ENCODE peak calls at places on chromosome 4, in eight cellular contexts. G is G401; Q is cardiac muscle cell; M is activated T-helper 1 cell treated with anti-CD3 and anti-CD28 coated beads, Interleukin-2, amount 50 U/mL, for 16 hours; F is amygdala; H is T-cell; E is GDM1; O is ACHN. A is an unnamed sample.

GRCh38 chr4:75344915-75345314 is 169.3 kb downstream of the RCHY1 start:
- DNase-seq in G (no peak), Q (peak), M (no peak), F (no peak), H (no peak), E (no peak), O (no peak), A (no peak)

GRCh38 chr4:186848437-186848836 is 124.8 kb upstream of the FAT1 start:
- DNase-seq in G (no peak), Q (no peak), M (no peak), F (no peak), H (no peak), E (no peak), O (no peak), A (no peak)

GRCh38 chr4:30904593-30904992 is 184.4 kb downstream of the PCDH7 start:
- DNase-seq in G (no peak), Q (no peak), M (no peak), F (no peak), H (no peak), E (no peak), O (no peak), A (no peak)

GRCh38 chr4:112775801-112776200 is 138.9 kb downstream of the LARP7 start:
- DNase-seq in G (no peak), Q (no peak), M (no peak), F (no peak), H (no peak), E (no peak), O (no peak), A (no peak)

GRCh38 chr4:41647368-41647767 is 101.2 kb downstream of the PHOX2B start:
- DNase-seq in G (no peak), Q (no peak), M (no peak), F (no peak), H (no peak), E (no peak), O (no peak), A (no peak)

GRCh38 chr4:81919238-81919637 is 447.5 kb upstream of the RASGEF1B start:
- DNase-seq in G (peak), Q (peak), M (no peak), F (no peak), H (no peak), E (no peak), O (peak), A (no peak)

GRCh38 chr4:86233090-86233489 is 126.8 kb downstream of the MAPK10 start:
- DNase-seq in G (no peak), Q (no peak), M (no peak), F (no peak), H (no peak), E (no peak), O (no peak), A (no peak)

GRCh38 chr4:56082809-56083208 is 134.1 kb downstream of the CEP135 start:
- DNase-seq in G (no peak), Q (no peak), M (no peak), F (no peak), H (no peak), E (no peak), O (no peak), A (no peak)

GRCh38 chr4:83208371-83208770 is 76.2 kb downstream of the COQ2 start:
- DNase-seq in G (no peak), Q (no peak), M (no peak), F (no peak), H (no peak), E (no peak), O (peak), A (no peak)

GRCh38 chr4:100095729-100096595 is 94.3 kb downstream of the DDIT4L start:
- DNase-seq in G (peak), Q (peak), M (no peak), F (peak), H (peak), E (peak), O (peak), A (peak)

GRCh38 chr4:40583850-40584439 is 45.7 kb downstream of the RBM47 start:
- DNase-seq in G (no peak), Q (no peak), M (no peak), F (no peak), H (no peak), E (no peak), O (peak), A (no peak)

GRCh38 chr4:78799551-78800495 is 23.7 kb downstream of the BMP2K start:
- DNase-seq in G (no peak), Q (no peak), M (no peak), F (no peak), H (no peak), E (no peak), O (no peak), A (peak)

GRCh38 chr4:126583509-126583908 is 1049.2 kb upstream of the INTU start:
- DNase-seq in G (no peak), Q (peak), M (no peak), F (no peak), H (no peak), E (peak), O (peak), A (no peak)

GRCh38 chr4:60223098-60223497 is 977.0 kb upstream of the ADGRL3 start:
- DNase-seq in G (no peak), Q (peak), M (no peak), F (no peak), H (no peak), E (no peak), O (no peak), A (no peak)

GRCh38 chr4:176123710-176124407 is 58.2 kb downstream of the WDR17 start:
- DNase-seq in G (peak), Q (peak), M (no peak), F (no peak), H (no peak), E (no peak), O (peak), A (no peak)

GRCh38 chr4:119508281-119508680 is 120.3 kb downstream of the PDE5A start:
- DNase-seq in G (no peak), Q (peak), M (no peak), F (no peak), H (no peak), E (no peak), O (no peak), A (no peak)

GRCh38 chr4:16289872-16290554 is 63.7 kb upstream of the TAPT1 start:
- DNase-seq in G (peak), Q (peak), M (no peak), F (no peak), H (no peak), E (no peak), O (peak), A (no peak)

GRCh38 chr4:42965326-42965725 is 72.8 kb downstream of the GRXCR1 start:
- DNase-seq in G (peak), Q (no peak), M (no peak), F (no peak), H (no peak), E (no peak), O (peak), A (no peak)

GRCh38 chr4:69896530-69897116 is 34.2 kb upstream of the CSN1S1 start:
- DNase-seq in G (no peak), Q (peak), M (no peak), F (no peak), H (no peak), E (no peak), O (peak), A (no peak)

GRCh38 chr4:95362906-95363578 is 185.7 kb downstream of the UNC5C start:
- DNase-seq in G (no peak), Q (peak), M (no peak), F (peak), H (no peak), E (no peak), O (peak), A (peak)

A was measured in NCI-H446 treated with DMSO at 0.1 percent for 48 hours.